ENCODE peak calls at places on chromosomes 13 and 19, in four cellular contexts. B is heart right ventricle, I is SJSA1, Y is lower leg skin. F is an unnamed sample.
A peak's percentile ranks its signal among the peaks of the same experiment; 100 is the strongest.

GRCh38 chr19:42386974-42387707 is 3.0 kb downstream of the CNFN start:
- DNase-seq in B (peak; percentile 67), I (peak; percentile 69), Y (peak; percentile 43), F (peak; percentile 86)

GRCh38 chr13:83057119-83057518 is 825.2 kb downstream of the SLITRK1 start:
- DNase-seq in B (no peak), I (no peak), Y (no peak), F (no peak)

GRCh38 chr19:10699650-10700335 is 1.4 kb upstream of the QTRT1 start:
- DNase-seq in B (no peak), I (peak; percentile 36), Y (no peak), F (no peak)

GRCh38 chr19:43438291-43439162 is 23.8 kb downstream of the TEX101 start:
- DNase-seq in B (peak; percentile 61), I (peak; percentile 6), Y (peak; percentile 56), F (no peak)

GRCh38 chr19:8310342-8311055 is 2.3 kb upstream of the CD320 start:
- DNase-seq in B (no peak), I (no peak), Y (no peak), F (peak; percentile 60)

GRCh38 chr19:7417671-7418324 is 69.1 kb downstream of the ARHGEF18 start:
- DNase-seq in B (no peak), I (no peak), Y (no peak), F (no peak)

GRCh38 chr19:15015946-15016542 is 33.2 kb upstream of the CASP14 start:
- DNase-seq in B (no peak), I (peak; percentile 7), Y (no peak), F (no peak)

GRCh38 chr13:111239754-111240670 is 80.4 kb upstream of the TEX29 start:
- DNase-seq in B (no peak), I (no peak), Y (no peak), F (no peak)

GRCh38 chr19:37932985-37933953 is 26.3 kb downstream of the SIPA1L3 start:
- DNase-seq in B (no peak), I (no peak), Y (no peak), F (no peak)

GRCh38 chr19:12611361-12611699 is 610 bp downstream of the ZNF791 start:
- DNase-seq in B (peak; percentile 61), I (peak; percentile 50), Y (peak; percentile 70), F (peak; percentile 79)

GRCh38 chr19:48606463-48607358 is at the start of gene SPACA4:
- DNase-seq in B (no peak), I (no peak), Y (no peak), F (no peak)

GRCh38 chr19:1157931-1158884 is 15.9 kb downstream of the SBNO2 start:
- DNase-seq in B (no peak), I (no peak), Y (no peak), F (peak; percentile 72)

GRCh38 chr13:70016116-70016515 is 91.5 kb upstream of the ATXN8OS start:
- DNase-seq in B (no peak), I (no peak), Y (no peak), F (no peak)

GRCh38 chr13:62643007-62643483 is 1227.4 kb upstream of the PCDH20 start:
- DNase-seq in B (no peak), I (no peak), Y (no peak), F (no peak)

GRCh38 chr19:10898633-10899032 is 27.3 kb downstream of the CARM1 start:
- DNase-seq in B (no peak), I (no peak), Y (no peak), F (no peak)